ENCODE peak calls at places on chromosomes 1 and 21, in four cellular contexts. One of them, this sample, is unnamed.

GRCh38 chr1:85148524-85149250 is 52.1 kb downstream of the SYDE2 start:
- DNase-seq in stimulated activated CD8-positive, alpha-beta memory T cell treated with anti-CD3 and anti-CD28 coated beads, Interleukin-15, amount 100 ng/mL, for 1 hour: no peak
- DNase-seq in aorta: no peak
- DNase-seq in upper lobe of right lung: no peak
- DNase-seq in this sample: no peak

GRCh38 chr1:157626099-157626498 is 28.2 kb upstream of the FCRL4 start:
- DNase-seq in stimulated activated CD8-positive, alpha-beta memory T cell treated with anti-CD3 and anti-CD28 coated beads, Interleukin-15, amount 100 ng/mL, for 1 hour: no peak
- DNase-seq in aorta: no peak
- DNase-seq in upper lobe of right lung: no peak
- DNase-seq in this sample: no peak

GRCh38 chr1:48581256-48581655 is 109.3 kb upstream of the SPATA6 start:
- DNase-seq in stimulated activated CD8-positive, alpha-beta memory T cell treated with anti-CD3 and anti-CD28 coated beads, Interleukin-15, amount 100 ng/mL, for 1 hour: no peak
- DNase-seq in aorta: no peak
- DNase-seq in upper lobe of right lung: no peak
- DNase-seq in this sample: no peak

GRCh38 chr1:151371744-151372410 is 628 bp downstream of the SELENBP1 start:
- DNase-seq in stimulated activated CD8-positive, alpha-beta memory T cell treated with anti-CD3 and anti-CD28 coated beads, Interleukin-15, amount 100 ng/mL, for 1 hour: no peak
- DNase-seq in aorta: peak
- DNase-seq in upper lobe of right lung: peak
- DNase-seq in this sample: no peak

GRCh38 chr1:179663810-179664209 is 72.2 kb downstream of the TDRD5 start:
- DNase-seq in stimulated activated CD8-positive, alpha-beta memory T cell treated with anti-CD3 and anti-CD28 coated beads, Interleukin-15, amount 100 ng/mL, for 1 hour: no peak
- DNase-seq in aorta: no peak
- DNase-seq in upper lobe of right lung: no peak
- DNase-seq in this sample: no peak

GRCh38 chr1:38788937-38789336 is 70.6 kb downstream of the RRAGC start:
- DNase-seq in stimulated activated CD8-positive, alpha-beta memory T cell treated with anti-CD3 and anti-CD28 coated beads, Interleukin-15, amount 100 ng/mL, for 1 hour: no peak
- DNase-seq in aorta: no peak
- DNase-seq in upper lobe of right lung: no peak
- DNase-seq in this sample: no peak

GRCh38 chr1:12173631-12174121 is 6.9 kb downstream of the TNFRSF1B start:
- DNase-seq in stimulated activated CD8-positive, alpha-beta memory T cell treated with anti-CD3 and anti-CD28 coated beads, Interleukin-15, amount 100 ng/mL, for 1 hour: peak
- DNase-seq in aorta: no peak
- DNase-seq in upper lobe of right lung: no peak
- DNase-seq in this sample: peak

GRCh38 chr21:45292399-45293213 is 4.9 kb upstream of the POFUT2 start:
- DNase-seq in stimulated activated CD8-positive, alpha-beta memory T cell treated with anti-CD3 and anti-CD28 coated beads, Interleukin-15, amount 100 ng/mL, for 1 hour: peak
- DNase-seq in aorta: peak
- DNase-seq in upper lobe of right lung: peak
- DNase-seq in this sample: peak

GRCh38 chr1:178684542-178685000 is 40.5 kb upstream of the RALGPS2 start:
- DNase-seq in stimulated activated CD8-positive, alpha-beta memory T cell treated with anti-CD3 and anti-CD28 coated beads, Interleukin-15, amount 100 ng/mL, for 1 hour: no peak
- DNase-seq in aorta: no peak
- DNase-seq in upper lobe of right lung: no peak
- DNase-seq in this sample: no peak

GRCh38 chr1:103348136-103348535 is 177.4 kb upstream of the RNPC3 start:
- DNase-seq in stimulated activated CD8-positive, alpha-beta memory T cell treated with anti-CD3 and anti-CD28 coated beads, Interleukin-15, amount 100 ng/mL, for 1 hour: no peak
- DNase-seq in aorta: no peak
- DNase-seq in upper lobe of right lung: no peak
- DNase-seq in this sample: no peak

GRCh38 chr1:39462074-39462473 is 29.4 kb upstream of the BMP8A start:
- DNase-seq in stimulated activated CD8-positive, alpha-beta memory T cell treated with anti-CD3 and anti-CD28 coated beads, Interleukin-15, amount 100 ng/mL, for 1 hour: no peak
- DNase-seq in aorta: no peak
- DNase-seq in upper lobe of right lung: no peak
- DNase-seq in this sample: no peak

GRCh38 chr21:45898781-45899180 is 82.8 kb upstream of the COL6A1 start:
- DNase-seq in stimulated activated CD8-positive, alpha-beta memory T cell treated with anti-CD3 and anti-CD28 coated beads, Interleukin-15, amount 100 ng/mL, for 1 hour: no peak
- DNase-seq in aorta: peak
- DNase-seq in upper lobe of right lung: no peak
- DNase-seq in this sample: peak

GRCh38 chr1:36966242-36966641 is 68.1 kb downstream of the GRIK3 start:
- DNase-seq in stimulated activated CD8-positive, alpha-beta memory T cell treated with anti-CD3 and anti-CD28 coated beads, Interleukin-15, amount 100 ng/mL, for 1 hour: no peak
- DNase-seq in aorta: no peak
- DNase-seq in upper lobe of right lung: no peak
- DNase-seq in this sample: no peak

GRCh38 chr1:59552001-59552400 is 255.1 kb downstream of the FGGY start:
- DNase-seq in stimulated activated CD8-positive, alpha-beta memory T cell treated with anti-CD3 and anti-CD28 coated beads, Interleukin-15, amount 100 ng/mL, for 1 hour: no peak
- DNase-seq in aorta: no peak
- DNase-seq in upper lobe of right lung: no peak
- DNase-seq in this sample: no peak

GRCh38 chr1:58158465-58159423 is 387.8 kb downstream of the OMA1 start:
- DNase-seq in stimulated activated CD8-positive, alpha-beta memory T cell treated with anti-CD3 and anti-CD28 coated beads, Interleukin-15, amount 100 ng/mL, for 1 hour: no peak
- DNase-seq in aorta: no peak
- DNase-seq in upper lobe of right lung: no peak
- DNase-seq in this sample: no peak

GRCh38 chr1:93519196-93519825 is 71.4 kb downstream of the FNBP1L start:
- DNase-seq in stimulated activated CD8-positive, alpha-beta memory T cell treated with anti-CD3 and anti-CD28 coated beads, Interleukin-15, amount 100 ng/mL, for 1 hour: no peak
- DNase-seq in aorta: no peak
- DNase-seq in upper lobe of right lung: no peak
- DNase-seq in this sample: no peak

GRCh38 chr21:41236361-41236973 is 68.5 kb downstream of the BACE2 start:
- DNase-seq in stimulated activated CD8-positive, alpha-beta memory T cell treated with anti-CD3 and anti-CD28 coated beads, Interleukin-15, amount 100 ng/mL, for 1 hour: no peak
- DNase-seq in aorta: no peak
- DNase-seq in upper lobe of right lung: no peak
- DNase-seq in this sample: no peak

GRCh38 chr1:153633161-153633746 is 612 bp upstream of the CHTOP start:
- DNase-seq in stimulated activated CD8-positive, alpha-beta memory T cell treated with anti-CD3 and anti-CD28 coated beads, Interleukin-15, amount 100 ng/mL, for 1 hour: no peak
- DNase-seq in aorta: no peak
- DNase-seq in upper lobe of right lung: no peak
- DNase-seq in this sample: peak

GRCh38 chr1:209368864-209369598 is 214.5 kb upstream of the CAMK1G start:
- DNase-seq in stimulated activated CD8-positive, alpha-beta memory T cell treated with anti-CD3 and anti-CD28 coated beads, Interleukin-15, amount 100 ng/mL, for 1 hour: no peak
- DNase-seq in aorta: no peak
- DNase-seq in upper lobe of right lung: no peak
- DNase-seq in this sample: no peak

GRCh38 chr1:172002725-172003345 is 161.5 kb downstream of the DNM3 start:
- DNase-seq in stimulated activated CD8-positive, alpha-beta memory T cell treated with anti-CD3 and anti-CD28 coated beads, Interleukin-15, amount 100 ng/mL, for 1 hour: no peak
- DNase-seq in aorta: no peak
- DNase-seq in upper lobe of right lung: no peak
- DNase-seq in this sample: no peak

GRCh38 chr1:150061632-150062101 is 5.9 kb upstream of the VPS45 start:
- DNase-seq in stimulated activated CD8-positive, alpha-beta memory T cell treated with anti-CD3 and anti-CD28 coated beads, Interleukin-15, amount 100 ng/mL, for 1 hour: no peak
- DNase-seq in aorta: no peak
- DNase-seq in upper lobe of right lung: no peak
- DNase-seq in this sample: no peak

GRCh38 chr21:45281411-45282282 is 6.0 kb downstream of the POFUT2 start:
- DNase-seq in stimulated activated CD8-positive, alpha-beta memory T cell treated with anti-CD3 and anti-CD28 coated beads, Interleukin-15, amount 100 ng/mL, for 1 hour: no peak
- DNase-seq in aorta: peak
- DNase-seq in upper lobe of right lung: peak
- DNase-seq in this sample: peak

GRCh38 chr1:174999216-174999925 is 376 bp upstream of the CACYBP start:
- DNase-seq in stimulated activated CD8-positive, alpha-beta memory T cell treated with anti-CD3 and anti-CD28 coated beads, Interleukin-15, amount 100 ng/mL, for 1 hour: peak
- DNase-seq in aorta: peak
- DNase-seq in upper lobe of right lung: peak
- DNase-seq in this sample: peak

This sample was measured in posterior vena cava.